ENCODE peak calls at places on chromosome 2, in eight cellular contexts. M, Z, R, A, W, J, X and O are unnamed samples.

GRCh38 chr2:130720036-130720435 is 8.8 kb upstream of the GPR148 start:
- DNase-seq in Z (no peak), A (no peak), X (no peak), J (no peak), R (no peak), W (no peak), M (no peak), O (no peak)

GRCh38 chr2:217751952-217752351 is 250.8 kb downstream of the TNS1 start:
- DNase-seq in R (no peak), Z (no peak), W (no peak), A (no peak), J (no peak), M (no peak), X (no peak), O (no peak)

GRCh38 chr2:175312137-175312536 is 130.6 kb upstream of the ATP5MC3 start:
- DNase-seq in W (no peak), M (no peak), R (no peak), X (no peak), J (no peak), Z (no peak), A (no peak), O (no peak)

GRCh38 chr2:177265834-177266817 is 1.6 kb upstream of the NFE2L2 start:
- DNase-seq in X (peak; percentile 65), W (no peak), A (no peak), R (no peak), J (peak; percentile 58), Z (peak; percentile 54), M (peak; percentile 27), O (no peak)

GRCh38 chr2:62435720-62436119 is 70.3 kb downstream of the TMEM17 start:
- DNase-seq in W (no peak), J (no peak), Z (peak; percentile 17), R (no peak), A (no peak), M (peak; percentile 56), X (no peak), O (no peak)

GRCh38 chr2:4221845-4222244 is 518.5 kb downstream of the DCDC2C start:
- DNase-seq in M (no peak), X (no peak), Z (no peak), J (no peak), A (no peak), W (no peak), R (no peak), O (no peak)

GRCh38 chr2:158232476-158232875 is 130.8 kb downstream of the UPP2 start:
- DNase-seq in X (no peak), A (no peak), M (no peak), Z (no peak), W (no peak), R (no peak), J (no peak), O (no peak)

GRCh38 chr2:424306-425172 is 136.6 kb upstream of the ALKAL2 start:
- DNase-seq in M (no peak), X (peak; percentile 49), R (no peak), W (no peak), A (no peak), J (no peak), Z (no peak), O (no peak)

GRCh38 chr2:221649045-221649444 is 76.9 kb upstream of the EPHA4 start:
- DNase-seq in R (no peak), M (no peak), A (no peak), J (no peak), W (no peak), Z (no peak), X (no peak), O (no peak)

GRCh38 chr2:154013514-154013913 is 141.8 kb downstream of the GALNT13 start:
- DNase-seq in Z (no peak), M (no peak), W (no peak), J (no peak), R (no peak), A (no peak), X (no peak), O (no peak)

GRCh38 chr2:70528276-70528675 is 25.4 kb downstream of the TGFA start:
- DNase-seq in X (no peak), M (no peak), A (no peak), Z (no peak), R (no peak), J (no peak), W (no peak), O (no peak)

GRCh38 chr2:11477994-11478393 is 12.0 kb upstream of the E2F6 start:
- DNase-seq in M (peak; percentile 82), R (peak; percentile 91), Z (peak; percentile 88), A (peak; percentile 55), X (peak; percentile 72), W (peak; percentile 93), J (peak; percentile 78), O (peak; percentile 88)

GRCh38 chr2:166803314-166803986 is 84.8 kb upstream of the XIRP2 start:
- DNase-seq in Z (no peak), R (no peak), X (no peak), J (no peak), M (no peak), A (no peak), W (no peak), O (no peak)

GRCh38 chr2:129923265-129924141 is 56.0 kb upstream of the RAB6C start:
- DNase-seq in X (peak; percentile 12), W (no peak), J (peak; percentile 38), A (peak; percentile 9), M (no peak), Z (peak; percentile 20), R (peak; percentile 65), O (peak; percentile 47)

GRCh38 chr2:177265386-177265690 is 811 bp upstream of the NFE2L2 start:
- DNase-seq in Z (no peak), W (peak; percentile 56), J (peak; percentile 55), M (no peak), A (no peak), R (no peak), X (no peak), O (no peak)

GRCh38 chr2:30450025-30450424 is 3.0 kb downstream of the LCLAT1 start:
- DNase-seq in X (no peak), Z (no peak), J (no peak), M (no peak), W (no peak), A (no peak), R (no peak), O (peak; percentile 34)

GRCh38 chr2:30445266-30445821 is 1.7 kb upstream of the LCLAT1 start:
- DNase-seq in W (no peak), J (no peak), X (no peak), M (no peak), A (no peak), R (no peak), Z (no peak), O (no peak)

GRCh38 chr2:30446602-30447148 is 371 bp upstream of the LCLAT1 start:
- DNase-seq in R (no peak), W (no peak), M (no peak), A (no peak), J (no peak), X (no peak), Z (no peak), O (no peak)

GRCh38 chr2:30448308-30448707 is 1.3 kb downstream of the LCLAT1 start:
- DNase-seq in R (no peak), A (no peak), X (no peak), J (no peak), W (no peak), M (no peak), Z (no peak), O (no peak)

GRCh38 chr2:30447149-30448045 is at the start of gene LCLAT1:
- DNase-seq in M (peak; percentile 88), Z (peak; percentile 88), X (peak; percentile 74), J (peak; percentile 76), R (peak; percentile 73), A (peak; percentile 47), W (peak; percentile 64), O (peak; percentile 84)
- TF ChIP-seq CTCF in M (no peak), Z (no peak), X (no peak), J (peak; percentile 3), R (no peak), A (no peak), W (no peak), O (no peak)

DNA sequence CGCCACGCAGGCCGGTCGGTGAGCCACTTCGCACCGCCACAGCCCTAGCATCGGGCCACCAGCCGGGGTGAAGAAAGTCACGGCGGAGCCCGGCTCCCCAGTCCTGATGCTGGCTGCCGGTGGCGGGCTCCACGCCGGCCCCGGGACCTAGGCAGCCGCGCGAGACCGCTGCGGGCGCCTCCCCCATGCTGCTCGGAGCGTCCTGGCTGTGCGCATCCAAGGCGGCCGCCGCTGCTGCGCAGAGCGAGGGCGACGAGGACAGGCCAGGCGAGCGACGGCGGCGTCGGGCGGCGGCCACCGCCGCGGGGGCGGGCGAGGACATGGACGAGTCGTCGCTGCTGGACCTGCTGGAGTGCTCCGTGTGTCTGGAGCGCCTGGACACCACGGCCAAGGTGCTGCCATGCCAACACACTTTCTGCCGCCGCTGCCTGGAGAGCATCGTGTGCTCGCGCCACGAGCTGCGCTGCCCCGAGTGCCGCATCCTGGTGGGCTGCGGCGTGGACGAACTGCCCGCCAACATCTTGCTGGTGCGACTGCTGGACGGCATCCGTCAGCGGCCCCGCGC is 433 bp downstream of the SH3RF3 start:
- DNase-seq in X (peak; percentile 46), A (no peak), J (peak; percentile 42), W (no peak), M (peak; percentile 49), Z (no peak), R (peak; percentile 50), O (no peak)
- TF ChIP-seq CTCF in X (no peak), A (no peak), J (no peak), W (no peak), M (no peak), Z (no peak), R (no peak), O (no peak)

DNA sequence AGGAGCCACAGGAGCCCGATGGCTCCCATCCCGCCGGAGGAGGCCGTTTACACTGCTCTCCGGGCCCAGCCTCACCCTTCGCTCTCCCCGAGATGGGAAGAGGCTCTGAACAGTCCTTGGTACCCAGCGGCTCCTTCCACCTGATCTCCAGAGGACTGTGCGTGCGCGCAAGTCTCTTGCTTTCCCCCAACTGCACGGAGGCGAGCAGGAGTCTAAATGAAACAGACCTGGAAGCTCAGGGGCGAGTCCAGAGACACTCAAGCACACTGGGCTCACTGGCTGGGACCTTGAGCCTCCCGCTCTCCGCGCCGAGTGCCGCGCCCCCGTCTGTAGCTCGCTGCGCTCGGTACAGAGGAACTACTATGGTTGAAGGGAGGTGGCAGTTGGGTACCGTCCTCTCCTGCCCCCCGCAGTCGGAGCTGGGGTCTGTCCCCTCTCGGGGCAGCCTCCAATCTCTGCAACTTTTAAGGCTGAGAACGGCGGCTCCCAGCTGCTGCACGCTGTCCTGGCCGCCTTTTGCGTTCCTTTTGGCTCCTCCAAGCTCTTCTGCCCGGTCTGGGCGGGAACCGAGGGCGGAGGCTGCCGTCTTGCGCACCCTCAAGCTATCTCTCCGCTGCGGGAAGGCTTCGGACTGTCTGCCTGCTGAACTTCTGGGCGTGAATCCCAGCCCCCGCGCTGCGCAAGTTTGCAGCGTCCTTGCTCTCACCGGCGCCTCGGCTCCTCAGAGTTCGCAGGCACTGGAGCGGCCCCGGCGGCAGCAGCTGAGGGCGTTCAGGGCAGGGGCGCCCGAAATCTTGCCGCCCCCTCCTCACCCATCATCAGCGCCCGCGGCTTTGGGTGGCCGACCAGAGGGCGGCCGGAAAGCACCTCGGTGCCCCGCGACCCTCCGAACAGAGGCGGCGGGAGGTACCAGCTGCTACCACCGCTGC is 491 bp downstream of the ALK start:
- DNase-seq in A (no peak), J (peak; percentile 8), X (no peak), R (peak; percentile 37), W (no peak), Z (no peak), M (peak; percentile 34), O (no peak)
- TF ChIP-seq CTCF in A (no peak), J (no peak), X (no peak), R (no peak), W (no peak), Z (no peak), M (no peak), O (no peak)

GRCh38 chr2:126239560-126239959 is 416.4 kb upstream of the GYPC start:
- DNase-seq in X (no peak), Z (no peak), J (no peak), M (no peak), R (no peak), W (no peak), A (no peak), O (no peak)

GRCh38 chr2:126244937-126245336 is 411.0 kb upstream of the GYPC start:
- DNase-seq in J (no peak), Z (peak; percentile 41), M (peak; percentile 36), W (no peak), A (no peak), X (peak; percentile 21), R (peak; percentile 74), O (no peak)
- TF ChIP-seq CTCF in J (peak; percentile 23), Z (peak; percentile 68), M (peak; percentile 59), W (no peak), A (no peak), X (peak; percentile 63), R (peak; percentile 45), O (no peak)